ENCODE peak calls at places on chromosomes 7 and 10, in ten cellular contexts. Z is Caco-2; X is Jurkat, Clone E6-1; G is AG09309; S is fibroblast of lung; F is breast epithelium; R is GM06990; I is upper lobe of right lung; J is thoracic aorta; H is bronchial epithelial cell. P is an unnamed sample.

GRCh38 chr7:11261470-11261869 is 287.8 kb downstream of the PHF14 start:
- DNase-seq in Z (no peak), X (no peak), G (no peak), S (no peak), F (peak), R (no peak), I (no peak), J (no peak), H (peak), P (no peak)

GRCh38 chr10:81026597-81026996 is 488.9 kb downstream of the SH2D4B start:
- DNase-seq in Z (no peak), X (no peak), G (no peak), S (no peak), F (no peak), R (no peak), I (no peak), J (no peak), H (no peak), P (no peak)

GRCh38 chr7:24834150-24834798 is 77.0 kb upstream of the GSDME start:
- DNase-seq in Z (no peak), X (no peak), G (no peak), S (no peak), F (no peak), R (peak), I (no peak), J (no peak), H (no peak), P (no peak)

GRCh38 chr7:151085691-151086620 is at the start of gene AGAP3:
- DNase-seq in Z (peak), X (no peak), G (no peak), S (peak), F (peak), R (peak), I (peak), J (peak), H (peak), P (peak)

GRCh38 chr10:53209941-53210611 is 437.5 kb upstream of the MBL2 start:
- DNase-seq in Z (no peak), X (peak), G (no peak), S (peak), F (no peak), R (no peak), I (no peak), J (no peak), H (peak), P (no peak)

GRCh38 chr7:73451780-73452398 is 18.3 kb downstream of the FZD9 start:
- DNase-seq in Z (no peak), X (peak), G (peak), S (peak), F (no peak), R (no peak), I (no peak), J (no peak), H (peak), P (no peak)

GRCh38 chr7:33950047-33950714 is 44.8 kb downstream of the BMPER start:
- DNase-seq in Z (no peak), X (no peak), G (no peak), S (no peak), F (no peak), R (no peak), I (no peak), J (no peak), H (no peak), P (no peak)

GRCh38 chr7:28155964-28156363 is 24.6 kb downstream of the JAZF1 start:
- DNase-seq in Z (no peak), X (no peak), G (no peak), S (peak), F (no peak), R (no peak), I (no peak), J (no peak), H (peak), P (no peak)

GRCh38 chr7:148925836-148926235 is 41.7 kb upstream of the EZH2 start:
- DNase-seq in Z (no peak), X (no peak), G (no peak), S (no peak), F (no peak), R (no peak), I (no peak), J (no peak), H (no peak), P (no peak)

GRCh38 chr10:104035107-104035816 is 50.4 kb downstream of the COL17A1 start:
- DNase-seq in Z (no peak), X (no peak), G (no peak), S (no peak), F (no peak), R (no peak), I (no peak), J (no peak), H (no peak), P (no peak)

DNA sequence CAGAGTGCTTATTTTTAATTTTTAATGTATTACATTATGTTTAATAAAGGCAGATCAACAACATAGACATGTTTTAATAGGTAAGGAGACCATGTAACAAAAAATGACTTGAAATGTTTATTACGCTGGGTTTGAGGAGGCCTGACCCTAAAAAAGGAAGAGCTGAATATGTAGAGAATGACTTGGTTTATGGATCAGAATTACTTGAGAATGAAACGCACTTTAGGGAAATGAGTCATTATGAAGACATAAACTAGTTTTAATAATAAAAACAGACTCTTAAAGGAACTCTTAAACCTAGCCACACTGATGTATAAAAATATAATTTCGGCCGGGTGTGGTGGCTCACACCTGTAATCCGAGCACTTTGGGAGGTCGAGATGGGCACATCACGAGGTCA is 56.5 kb downstream of the CTTNBP2 start:
- DNase-seq in Z (no peak), X (no peak), G (no peak), S (peak), F (no peak), R (no peak), I (no peak), J (no peak), H (peak), P (no peak)
- H3K4me3 ChIP-seq in Z (no peak), X (no peak), G (no peak), S (no peak), F (no peak), R (no peak), I (no peak), J (no peak), H (no peak), P (no peak)

DNA sequence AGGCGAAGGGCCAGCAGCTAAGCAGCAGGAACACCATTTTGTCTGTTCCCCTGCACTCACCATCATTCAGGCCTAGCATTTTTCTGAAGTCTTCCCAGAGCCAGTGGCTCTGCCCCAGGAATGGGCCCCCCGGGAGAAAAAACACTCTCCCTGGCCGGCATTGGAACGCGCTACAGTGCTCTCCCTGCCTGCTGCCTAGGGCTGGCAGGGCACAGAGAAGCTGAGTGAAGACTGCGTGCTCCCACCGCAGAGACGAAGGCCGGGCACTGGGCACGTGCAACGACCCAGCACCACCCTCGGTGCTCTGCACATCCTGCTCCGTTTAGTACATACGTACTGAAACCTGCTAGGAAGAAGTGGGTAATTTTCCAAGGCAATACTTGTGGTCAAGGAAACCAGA is 34.4 kb downstream of the HSPA12A start:
- DNase-seq in Z (no peak), X (no peak), G (no peak), S (no peak), F (no peak), R (no peak), I (peak), J (no peak), H (no peak), P (no peak)
- H3K4me3 ChIP-seq in Z (no peak), X (no peak), G (no peak), S (no peak), F (no peak), R (no peak), I (no peak), J (peak), H (no peak), P (no peak)

GRCh38 chr7:25849361-25850184 is 302.4 kb upstream of the NFE2L3 start:
- DNase-seq in Z (no peak), X (no peak), G (no peak), S (peak), F (no peak), R (no peak), I (no peak), J (no peak), H (peak), P (peak)

GRCh38 chr7:25850730-25851129 is 301.3 kb upstream of the NFE2L3 start:
- DNase-seq in Z (no peak), X (no peak), G (no peak), S (peak), F (no peak), R (no peak), I (no peak), J (no peak), H (no peak), P (no peak)

GRCh38 chr7:25852995-25853713 is 298.8 kb upstream of the NFE2L3 start:
- DNase-seq in Z (no peak), X (no peak), G (no peak), S (no peak), F (no peak), R (no peak), I (no peak), J (no peak), H (no peak), P (no peak)

GRCh38 chr7:25852249-25852994 is 299.6 kb upstream of the NFE2L3 start:
- DNase-seq in Z (no peak), X (no peak), G (no peak), S (peak), F (no peak), R (no peak), I (no peak), J (no peak), H (no peak), P (no peak)

DNA sequence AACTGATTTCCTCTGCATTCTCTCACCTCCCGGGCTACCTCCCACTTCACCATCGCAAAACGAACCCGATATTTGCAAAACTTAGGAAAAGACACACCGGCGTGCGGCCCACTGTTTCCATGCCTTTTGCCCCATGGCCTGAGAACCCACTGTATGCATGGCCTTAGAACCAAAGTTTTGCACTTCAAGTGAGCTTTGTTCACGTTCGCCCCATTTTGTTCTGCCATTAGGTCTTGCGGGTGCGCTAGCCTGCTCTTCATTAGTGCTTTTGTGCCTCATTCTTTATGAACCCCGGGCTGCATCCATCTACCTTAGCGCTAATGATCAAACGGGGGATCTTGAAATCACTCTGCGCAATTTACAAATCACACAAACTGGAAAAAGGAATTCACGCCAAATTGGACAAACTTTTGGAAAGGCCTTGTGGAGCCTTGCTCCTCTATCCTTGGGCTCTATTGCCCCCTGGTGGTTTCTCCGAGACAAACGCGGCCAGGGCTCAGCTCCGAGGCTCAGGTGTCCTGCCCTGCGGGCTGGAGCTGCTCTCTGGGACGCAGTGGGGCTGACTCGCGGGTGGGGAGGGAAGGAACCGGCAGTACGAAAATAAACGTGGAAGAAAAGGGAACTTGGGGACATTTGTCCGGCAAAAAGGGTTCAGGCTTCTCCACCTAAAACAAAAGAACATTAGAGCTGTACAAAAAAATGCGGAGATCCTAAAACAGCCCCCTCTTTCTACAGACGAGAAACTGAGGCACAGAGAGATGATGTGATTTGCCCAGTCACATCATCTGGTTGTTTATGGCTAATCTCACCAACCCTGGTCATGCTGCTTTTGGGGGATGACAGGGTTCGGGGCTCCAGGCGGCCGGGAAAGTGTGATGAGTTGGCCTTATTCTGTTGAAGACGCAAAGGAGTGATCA is 300.4 kb upstream of the NFE2L3 start:
- DNase-seq in Z (peak), X (no peak), G (no peak), S (peak), F (peak), R (no peak), I (peak), J (peak), H (peak), P (peak)
- H3K4me3 ChIP-seq in Z (peak), X (no peak), G (no peak), S (no peak), F (peak), R (no peak), I (no peak), J (peak), H (no peak), P (peak)

GRCh38 chr10:13709931-13710690 is 123.3 kb downstream of the PRPF18 start:
- DNase-seq in Z (no peak), X (no peak), G (no peak), S (peak), F (no peak), R (no peak), I (no peak), J (no peak), H (no peak), P (no peak)

GRCh38 chr10:13707156-13707881 is 120.6 kb downstream of the PRPF18 start:
- DNase-seq in Z (peak), X (no peak), G (peak), S (peak), F (peak), R (peak), I (peak), J (peak), H (peak), P (peak)

GRCh38 chr10:13706175-13706574 is 119.4 kb downstream of the PRPF18 start:
- DNase-seq in Z (no peak), X (no peak), G (no peak), S (no peak), F (no peak), R (no peak), I (no peak), J (no peak), H (no peak), P (no peak)

GRCh38 chr10:13706604-13707003 is 119.8 kb downstream of the PRPF18 start:
- DNase-seq in Z (no peak), X (no peak), G (no peak), S (peak), F (no peak), R (no peak), I (no peak), J (no peak), H (no peak), P (no peak)

DNA sequence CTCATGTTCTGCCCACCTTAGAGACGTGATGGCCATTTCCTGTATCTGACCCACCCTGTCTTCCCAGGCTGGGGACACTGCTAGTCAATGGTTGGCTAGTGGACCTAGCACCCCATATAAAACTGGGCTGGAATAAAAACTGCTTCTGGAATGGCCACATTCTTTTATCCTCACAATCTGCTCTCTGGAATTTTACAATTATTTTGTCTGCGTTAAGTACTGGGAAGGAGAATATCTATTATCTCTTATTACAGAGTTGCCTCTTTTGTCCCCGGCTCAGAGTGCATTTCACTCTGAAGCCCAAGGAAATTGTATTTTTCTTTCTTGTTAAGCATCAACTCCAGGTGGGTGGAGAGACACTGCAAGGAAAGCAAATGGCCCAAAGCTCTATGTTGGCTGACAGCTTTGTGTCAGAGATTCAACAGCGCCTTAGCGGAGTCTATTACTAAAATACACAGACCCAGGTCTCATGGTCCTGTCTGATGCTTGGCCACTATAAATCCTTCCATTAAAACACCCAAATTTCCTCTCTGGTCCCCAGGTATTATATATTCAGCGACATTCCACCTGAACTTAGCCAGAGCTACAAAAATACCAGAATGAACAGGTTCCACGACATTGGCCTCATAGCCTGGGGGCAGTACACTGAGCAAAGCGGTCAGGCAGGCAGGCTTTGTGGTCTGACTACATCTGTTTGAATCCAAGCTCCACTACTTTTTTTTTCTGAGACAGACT is 121.7 kb downstream of the PRPF18 start:
- DNase-seq in Z (peak), X (no peak), G (no peak), S (no peak), F (peak), R (no peak), I (no peak), J (no peak), H (peak), P (no peak)
- H3K4me3 ChIP-seq in Z (peak), X (no peak), G (peak), S (peak), F (no peak), R (peak), I (peak), J (peak), H (peak), P (no peak)

DNA sequence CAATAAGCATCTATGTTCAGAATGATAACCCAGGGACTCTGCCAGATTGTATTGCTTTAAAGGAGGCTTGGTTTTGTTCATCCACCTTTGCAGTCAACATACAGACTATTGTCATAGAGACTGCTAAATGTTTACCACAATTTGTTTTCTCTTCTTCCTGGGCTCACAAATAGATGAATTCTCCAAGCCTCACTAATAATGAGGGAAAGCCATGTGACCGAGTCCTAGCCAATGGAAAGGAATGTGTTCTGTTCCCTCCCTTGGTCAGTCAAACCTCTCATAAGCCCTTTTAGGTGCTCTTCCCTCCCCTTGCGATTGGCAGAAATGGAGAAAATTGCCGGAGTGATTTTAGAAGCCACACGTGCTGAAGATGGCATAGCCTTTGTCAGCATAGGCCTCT is 136.9 kb downstream of the RTKN2 start:
- DNase-seq in Z (no peak), X (no peak), G (no peak), S (no peak), F (no peak), R (no peak), I (no peak), J (no peak), H (no peak), P (no peak)
- H3K4me3 ChIP-seq in Z (no peak), X (no peak), G (no peak), S (no peak), F (no peak), R (no peak), I (no peak), J (no peak), H (no peak), P (no peak)

GRCh38 chr10:132334883-132335188 is 2.8 kb downstream of the LRRC27 start:
- DNase-seq in Z (no peak), X (no peak), G (no peak), S (no peak), F (no peak), R (no peak), I (no peak), J (no peak), H (no peak), P (no peak)

GRCh38 chr10:132338876-132339275 is 6.9 kb downstream of the LRRC27 start:
- DNase-seq in Z (no peak), X (no peak), G (no peak), S (no peak), F (no peak), R (no peak), I (no peak), J (no peak), H (no peak), P (no peak)

GRCh38 chr10:132336064-132336746 is 4.2 kb downstream of the LRRC27 start:
- DNase-seq in Z (no peak), X (no peak), G (no peak), S (no peak), F (no peak), R (no peak), I (no peak), J (no peak), H (no peak), P (no peak)

GRCh38 chr10:132335189-132336063 is 3.4 kb downstream of the LRRC27 start:
- DNase-seq in Z (peak), X (peak), G (no peak), S (no peak), F (no peak), R (no peak), I (peak), J (no peak), H (no peak), P (peak)

DNA sequence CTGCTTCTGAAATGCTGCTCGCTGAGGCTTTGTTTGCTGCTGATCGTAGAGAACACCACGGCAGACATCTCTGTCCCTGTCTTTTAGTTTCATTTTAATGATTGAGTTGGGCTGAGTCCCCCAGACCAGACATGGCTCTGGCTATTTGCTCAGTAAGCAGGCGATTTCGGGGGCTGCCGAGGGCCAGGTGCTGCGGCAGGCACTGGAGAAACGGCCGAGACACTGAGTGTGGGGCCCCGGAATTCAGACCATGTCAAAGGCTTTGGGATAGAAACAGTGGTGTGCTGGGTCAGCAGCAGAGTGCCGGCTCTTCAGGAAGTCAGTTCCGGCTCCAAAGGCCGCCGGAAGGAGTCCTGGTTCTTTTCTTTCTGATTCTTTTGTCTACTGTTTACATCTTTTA is 5.0 kb downstream of the LRRC27 start:
- DNase-seq in Z (peak), X (no peak), G (no peak), S (no peak), F (no peak), R (no peak), I (no peak), J (no peak), H (peak), P (no peak)
- H3K4me3 ChIP-seq in Z (peak), X (no peak), G (no peak), S (no peak), F (peak), R (peak), I (peak), J (peak), H (peak), P (no peak)

GRCh38 chr10:96708456-96708855 is 11.9 kb downstream of the PIK3AP1 start:
- DNase-seq in Z (no peak), X (no peak), G (no peak), S (no peak), F (no peak), R (no peak), I (no peak), J (no peak), H (no peak), P (no peak)
- H3K4me3 ChIP-seq in Z (no peak), X (no peak), G (no peak), S (no peak), F (no peak), R (no peak), I (no peak), J (no peak), H (no peak), P (no peak)

P was measured in testis.